ENCODE peak calls at places on chromosomes 5 and 9, in five cellular contexts. M, N, B, P and C are unnamed samples.

GRCh38 chr9:76798527-76798926 is 34.3 kb downstream of the PCA3 start:
- DNase-seq in M (no peak), N (no peak), B (no peak), P (no peak), C (no peak)

GRCh38 chr9:111000202-111000601 is 38.1 kb downstream of the LPAR1 start:
- DNase-seq in M (no peak), N (no peak), B (no peak), P (peak; percentile 33), C (no peak)

GRCh38 chr5:90598300-90598699 is 39.7 kb downstream of the ADGRV1 start:
- DNase-seq in M (no peak), N (no peak), B (no peak), P (no peak), C (no peak)

GRCh38 chr5:103929310-103930003 is 366.9 kb upstream of the NUDT12 start:
- DNase-seq in M (peak; percentile 53), N (no peak), B (no peak), P (no peak), C (no peak)

GRCh38 chr5:57117601-57118000 is 56.3 kb upstream of the GPBP1 start:
- DNase-seq in M (no peak), N (no peak), B (no peak), P (no peak), C (no peak)

GRCh38 chr9:108665856-108666784 is 189.7 kb downstream of the ACTL7B start:
- DNase-seq in M (no peak), N (no peak), B (no peak), P (no peak), C (no peak)

GRCh38 chr9:8855046-8855445 is 1055.5 kb upstream of the DMAC1 start:
- DNase-seq in M (no peak), N (no peak), B (no peak), P (no peak), C (no peak)

GRCh38 chr5:159061186-159061796 is 38.4 kb downstream of the EBF1 start:
- DNase-seq in M (no peak), N (no peak), B (no peak), P (peak; percentile 25), C (no peak)

GRCh38 chr5:125659316-125660071 is 763.7 kb upstream of the GRAMD2B start:
- DNase-seq in M (no peak), N (no peak), B (no peak), P (no peak), C (no peak)

GRCh38 chr9:124328285-124328684 is 70.5 kb downstream of the NEK6 start:
- DNase-seq in M (no peak), N (no peak), B (no peak), P (no peak), C (no peak)

GRCh38 chr9:117772960-117773359 is 68.8 kb downstream of the TLR4 start:
- DNase-seq in M (no peak), N (no peak), B (no peak), P (no peak), C (no peak)

DNA sequence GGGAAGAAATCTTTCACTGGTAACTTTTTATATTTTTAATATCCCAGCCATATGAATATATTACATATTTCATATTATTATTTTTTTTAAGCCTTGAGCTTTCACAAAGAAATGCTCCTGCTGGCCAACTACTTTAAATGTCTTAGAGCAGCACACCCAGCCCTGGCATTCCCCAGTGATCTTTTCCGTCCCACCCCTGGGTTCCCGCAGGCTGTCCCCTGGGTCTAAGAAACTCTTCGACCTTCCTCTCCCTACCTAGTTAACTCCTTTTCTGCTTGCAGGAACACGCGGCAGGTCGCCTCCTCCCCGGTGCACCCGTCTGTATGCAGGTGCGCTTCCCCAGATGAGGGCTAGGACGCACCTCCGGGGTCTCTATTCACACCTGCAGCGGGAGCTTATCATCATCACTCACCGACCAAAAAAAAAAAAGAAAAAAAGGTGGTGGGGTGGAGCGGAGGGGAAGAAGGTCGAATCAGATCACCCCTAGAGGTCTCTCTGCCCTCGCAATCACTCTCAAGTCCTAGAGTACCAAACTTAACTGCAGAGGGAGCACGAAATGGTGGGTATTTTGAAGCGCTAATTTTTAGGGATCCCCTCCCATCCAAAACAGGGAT is 696 bp downstream of the ZFP62 start:
- DNase-seq in M (peak; percentile 66), N (peak; percentile 81), B (no peak), P (peak; percentile 52), C (peak; percentile 31)
- TF ChIP-seq CTCF in M (no peak), N (peak; percentile 41), B (no peak), P (no peak), C (peak; percentile 42)

GRCh38 chr5:138033275-138033808 is 463 bp upstream of the FAM13B start:
- DNase-seq in M (no peak), N (no peak), B (no peak), P (no peak), C (no peak)

GRCh38 chr5:138029944-138030343 is 2.9 kb downstream of the FAM13B start:
- DNase-seq in M (no peak), N (no peak), B (no peak), P (no peak), C (no peak)

GRCh38 chr5:138033916-138034315 is 1.0 kb upstream of the FAM13B start:
- DNase-seq in M (peak; percentile 75), N (no peak), B (no peak), P (no peak), C (no peak)

GRCh38 chr5:138032028-138032571 is 779 bp downstream of the FAM13B start:
- DNase-seq in M (peak; percentile 55), N (peak; percentile 82), B (peak; percentile 71), P (peak; percentile 69), C (no peak)

GRCh38 chr5:138032572-138033274 is at the start of gene FAM13B:
- DNase-seq in M (peak; percentile 58), N (peak; percentile 91), B (peak; percentile 79), P (peak; percentile 76), C (no peak)
- TF ChIP-seq CTCF in M (no peak), N (no peak), B (no peak), P (no peak), C (no peak)

GRCh38 chr9:33210006-33210715 is 29.8 kb upstream of the SPINK4 start:
- DNase-seq in M (no peak), N (no peak), B (no peak), P (no peak), C (no peak)
- TF ChIP-seq CTCF in M (no peak), N (peak; percentile 30), B (no peak), P (no peak), C (no peak)

DNA sequence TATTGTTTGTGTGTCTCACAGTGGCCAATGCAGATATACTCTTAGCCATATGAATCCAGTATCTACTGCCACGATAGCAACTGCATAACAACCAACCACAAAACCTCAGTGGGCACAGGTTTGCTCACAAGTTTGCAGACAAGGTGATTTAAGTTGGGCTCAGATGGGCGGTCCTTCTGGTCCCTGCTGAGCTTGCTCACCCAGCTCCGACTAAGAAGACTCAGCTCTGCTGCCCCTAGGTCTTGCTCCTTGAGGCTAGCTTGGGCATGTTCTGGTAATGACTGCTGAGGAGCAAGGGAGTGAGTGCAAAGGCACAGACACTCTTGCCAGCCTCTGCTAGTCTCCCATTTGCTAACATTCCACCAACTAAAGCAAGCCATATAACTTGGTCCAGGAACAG is 52.6 kb downstream of the MTX3 start:
- DNase-seq in M (no peak), N (peak; percentile 33), B (no peak), P (no peak), C (no peak)
- TF ChIP-seq CTCF in M (no peak), N (no peak), B (no peak), P (no peak), C (no peak)

GRCh38 chr9:37512439-37512838 is 26.7 kb downstream of the POLR1E start:
- DNase-seq in M (no peak), N (no peak), B (no peak), P (no peak), C (no peak)

GRCh38 chr9:37508834-37509206 is 23.1 kb downstream of the POLR1E start:
- DNase-seq in M (no peak), N (no peak), B (no peak), P (no peak), C (no peak)

GRCh38 chr9:37509536-37509935 is 23.8 kb downstream of the POLR1E start:
- DNase-seq in M (no peak), N (no peak), B (no peak), P (no peak), C (no peak)

GRCh38 chr9:37511715-37512010 is 25.9 kb downstream of the POLR1E start:
- DNase-seq in M (no peak), N (no peak), B (no peak), P (no peak), C (no peak)

DNA sequence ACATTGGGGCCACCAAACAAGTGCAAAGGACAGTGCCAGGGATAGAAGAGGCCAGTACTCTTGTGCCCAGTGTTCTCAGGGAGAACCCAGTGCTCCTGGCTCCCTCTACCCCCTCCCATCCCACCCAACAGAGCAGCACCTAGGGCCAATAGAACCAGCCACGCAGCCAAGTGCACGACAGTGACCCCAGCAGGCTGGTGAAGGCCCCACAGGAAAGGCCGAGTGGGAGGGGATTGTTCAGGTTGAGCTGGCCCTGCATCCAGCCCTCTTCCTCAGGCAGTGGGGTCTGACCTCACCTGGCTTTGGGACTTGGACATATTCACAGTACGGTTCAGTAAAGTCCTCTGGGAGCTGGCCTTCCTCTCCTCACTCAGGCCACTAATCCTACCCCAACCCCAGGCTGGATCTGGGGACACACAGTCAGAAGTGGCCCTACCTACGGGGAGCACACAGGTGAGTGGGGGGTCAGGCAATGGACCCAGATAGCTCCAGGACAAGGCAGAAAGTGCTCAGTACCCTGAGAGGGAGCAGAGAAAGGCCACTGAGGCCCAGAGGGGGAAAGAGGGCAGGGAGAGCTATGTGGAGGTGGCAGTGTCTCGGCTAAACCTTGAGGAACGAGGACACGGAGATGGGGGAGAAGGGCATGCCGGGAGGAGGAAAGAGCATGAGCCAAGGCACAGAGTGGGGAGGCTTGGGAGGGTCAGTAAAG is 25.4 kb downstream of the POLR1E start:
- DNase-seq in M (no peak), N (peak; percentile 79), B (no peak), P (no peak), C (no peak)
- TF ChIP-seq CTCF in M (no peak), N (peak; percentile 60), B (no peak), P (no peak), C (peak; percentile 2)

GRCh38 chr9:33196736-33197135 is 29.6 kb upstream of the B4GALT1 start:
- DNase-seq in M (no peak), N (no peak), B (no peak), P (no peak), C (no peak)

GRCh38 chr9:33193818-33194217 is 26.7 kb upstream of the B4GALT1 start:
- DNase-seq in M (peak; percentile 53), N (no peak), B (no peak), P (no peak), C (no peak)

GRCh38 chr9:33192493-33193245 is 25.5 kb upstream of the B4GALT1 start:
- DNase-seq in M (no peak), N (no peak), B (no peak), P (no peak), C (no peak)

GRCh38 chr9:33198163-33198562 is 31.0 kb upstream of the B4GALT1 start:
- DNase-seq in M (no peak), N (no peak), B (no peak), P (no peak), C (no peak)

DNA sequence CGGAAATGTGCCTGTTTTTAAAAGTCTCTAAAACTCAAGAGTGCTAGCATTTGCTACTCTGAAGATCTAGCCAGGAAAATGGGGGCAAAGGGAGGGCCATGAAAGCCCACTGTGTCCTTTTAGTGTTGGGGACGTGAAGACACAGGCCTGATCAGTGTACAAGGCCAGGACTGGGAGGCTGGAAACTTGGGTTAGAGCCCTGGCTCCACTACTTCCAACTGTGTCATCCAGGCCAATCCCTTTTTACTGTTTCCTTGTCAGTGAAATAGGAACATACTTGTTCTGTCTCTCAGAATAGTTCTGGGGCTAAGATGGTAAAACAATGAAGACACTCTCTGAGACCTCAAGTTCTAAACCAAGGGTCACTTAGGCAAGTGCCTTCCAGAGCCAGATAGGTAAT is 30.1 kb upstream of the B4GALT1 start:
- DNase-seq in M (no peak), N (no peak), B (no peak), P (no peak), C (no peak)
- TF ChIP-seq CTCF in M (no peak), N (no peak), B (no peak), P (no peak), C (no peak)